ENCODE peak calls at places on chromosomes 1 and 21, in nine cellular contexts. H is AG09309, T is dorsolateral prefrontal cortex, R is fibroblast of mammary gland, P is heart right ventricle, G is AG04450, S is GM12865, L is pancreas, B is sigmoid colon. A is an unnamed sample.

GRCh38 chr1:63929106-63929478 is 155.3 kb downstream of the ROR1 start:
- DNase-seq in H (no peak), T (no peak), R (peak; percentile 73), P (no peak), G (no peak), S (no peak), L (no peak), B (no peak), A (no peak)

GRCh38 chr1:193634470-193634869 is 448.1 kb upstream of the B3GALT2 start:
- DNase-seq in H (no peak), T (no peak), R (no peak), P (no peak), G (no peak), S (no peak), L (no peak), B (no peak), A (no peak)

GRCh38 chr21:42102063-42102462 is 30.9 kb downstream of the UMODL1 start:
- DNase-seq in H (no peak), T (no peak), R (no peak), P (no peak), G (no peak), S (no peak), L (no peak), B (no peak), A (no peak)

GRCh38 chr1:217881131-217881543 is 250.0 kb downstream of the SPATA17 start:
- DNase-seq in H (no peak), T (no peak), R (peak; percentile 24), P (no peak), G (no peak), S (no peak), L (no peak), B (no peak), A (no peak)

GRCh38 chr1:47216278-47217059 is 15.6 kb downstream of the TAL1 start:
- DNase-seq in H (no peak), T (no peak), R (no peak), P (no peak), G (no peak), S (no peak), L (no peak), B (peak; percentile 39), A (no peak)

GRCh38 chr1:174942547-174943255 is 57.0 kb upstream of the CACYBP start:
- DNase-seq in H (no peak), T (no peak), R (peak; percentile 6), P (no peak), G (no peak), S (no peak), L (no peak), B (peak; percentile 70), A (no peak)

GRCh38 chr1:209023790-209024189 is 559.7 kb upstream of the CAMK1G start:
- DNase-seq in H (no peak), T (no peak), R (no peak), P (no peak), G (no peak), S (no peak), L (no peak), B (no peak), A (no peak)

GRCh38 chr21:41547111-41547510 is 39.2 kb upstream of the TMPRSS2 start:
- DNase-seq in H (no peak), T (peak; percentile 14), R (no peak), P (no peak), G (no peak), S (no peak), L (no peak), B (no peak), A (no peak)

GRCh38 chr1:84350104-84350503 is 48.2 kb upstream of the DNASE2B start:
- DNase-seq in H (no peak), T (no peak), R (no peak), P (no peak), G (no peak), S (no peak), L (no peak), B (no peak), A (no peak)

GRCh38 chr1:151282883-151283725 is 1.0 kb downstream of the ZNF687 start:
- DNase-seq in H (no peak), T (peak; percentile 12), R (no peak), P (no peak), G (no peak), S (peak; percentile 57), L (peak; percentile 85), B (peak; percentile 79), A (no peak)

GRCh38 chr1:183678819-183679218 is 25.7 kb upstream of the APOBEC4 start:
- DNase-seq in H (no peak), T (no peak), R (no peak), P (no peak), G (no peak), S (no peak), L (no peak), B (no peak), A (no peak)

GRCh38 chr1:43545686-43546387 is 15.2 kb downstream of the PTPRF start:
- DNase-seq in H (no peak), T (no peak), R (no peak), P (peak; percentile 50), G (no peak), S (peak; percentile 29), L (peak; percentile 99), B (no peak), A (peak; percentile 84)

GRCh38 chr1:48492392-48492791 is 20.4 kb upstream of the SPATA6 start:
- DNase-seq in H (no peak), T (no peak), R (no peak), P (no peak), G (no peak), S (no peak), L (no peak), B (no peak), A (no peak)

GRCh38 chr1:221840511-221841243 is 98.8 kb upstream of the DUSP10 start:
- DNase-seq in H (no peak), T (no peak), R (peak; percentile 74), P (peak; percentile 34), G (no peak), S (peak; percentile 79), L (no peak), B (no peak), A (no peak)

DNA sequence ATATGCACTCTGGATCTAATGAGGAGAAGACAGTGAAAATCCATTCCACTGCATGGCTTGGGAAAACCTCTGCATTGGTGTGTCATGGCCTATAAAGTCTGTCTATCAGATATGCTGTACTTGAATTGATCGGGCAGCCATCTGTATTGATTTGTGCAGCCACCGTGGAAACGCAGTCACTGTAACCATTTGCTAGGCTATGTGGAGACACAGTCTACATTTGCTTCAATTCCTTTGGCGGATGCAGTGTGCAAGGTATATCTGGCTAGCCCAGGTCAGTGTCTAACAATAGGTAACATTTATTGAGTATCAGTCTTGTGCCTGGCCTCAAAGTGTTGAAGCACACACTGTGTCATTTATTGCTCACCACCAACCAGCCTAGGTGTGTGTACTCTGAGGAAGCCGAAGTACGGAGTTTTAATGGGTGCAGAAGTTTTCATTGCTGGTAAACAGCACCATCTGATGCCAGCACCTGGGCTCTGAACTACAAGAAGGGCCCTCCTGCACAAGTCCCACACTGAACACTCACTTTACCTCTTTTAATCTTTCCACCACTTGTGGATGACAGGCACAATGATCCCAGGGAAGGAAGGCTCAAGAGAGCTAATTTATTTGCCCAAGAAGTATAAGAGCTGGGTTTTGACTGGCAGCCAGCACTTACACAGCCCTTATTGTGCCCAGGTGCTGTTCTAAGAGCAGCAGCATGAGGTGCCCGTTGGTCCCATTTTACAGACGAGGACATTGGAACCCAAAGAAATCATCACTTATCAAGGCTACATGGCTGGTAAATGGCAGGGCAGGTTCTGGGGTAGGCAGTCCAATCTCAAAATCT is 83.3 kb downstream of the DAB1 start:
- DNase-seq in H (no peak), T (no peak), R (no peak), P (no peak), G (no peak), S (no peak), L (no peak), B (no peak), A (no peak)
- TF ChIP-seq CTCF in H (no peak), T (no peak), R (no peak), P (no peak), G (no peak), S (no peak), L (no peak), B (no peak), A (no peak)

GRCh38 chr1:9376430-9376829 is 83.7 kb downstream of the SPSB1 start:
- DNase-seq in H (no peak), T (no peak), R (no peak), P (no peak), G (no peak), S (no peak), L (no peak), B (no peak), A (peak; percentile 83)

GRCh38 chr1:9376886-9377333 is 84.2 kb downstream of the SPSB1 start:
- DNase-seq in H (peak; percentile 3), T (no peak), R (peak; percentile 80), P (peak; percentile 41), G (no peak), S (no peak), L (no peak), B (peak; percentile 96), A (peak; percentile 66)

GRCh38 chr1:9374748-9375345 is 82.2 kb downstream of the SPSB1 start:
- DNase-seq in H (no peak), T (no peak), R (peak; percentile 20), P (no peak), G (no peak), S (no peak), L (no peak), B (no peak), A (no peak)

GRCh38 chr1:9375912-9376311 is 83.2 kb downstream of the SPSB1 start:
- DNase-seq in H (no peak), T (no peak), R (no peak), P (peak; percentile 60), G (no peak), S (no peak), L (no peak), B (no peak), A (no peak)

GRCh38 chr1:9378801-9379200 is 86.1 kb downstream of the SPSB1 start:
- DNase-seq in H (no peak), T (no peak), R (no peak), P (no peak), G (no peak), S (no peak), L (no peak), B (no peak), A (no peak)
- H3K4me3 ChIP-seq in H (no peak overlapping the region), T (no peak overlapping the region), R (no peak overlapping the region), P (no peak overlapping the region), G (no peak overlapping the region), S (no peak overlapping the region), L (no peak overlapping the region), B (no peak overlapping the region), A (no peak overlapping the region)

GRCh38 chr1:207316141-207316540 is 5.3 kb upstream of the CD55 start:
- DNase-seq in H (no peak), T (no peak), R (no peak), P (no peak), G (no peak), S (no peak), L (peak; percentile 45), B (no peak), A (no peak)
- TF ChIP-seq CTCF in H (no peak), T (no peak), R (no peak), P (no peak), G (no peak), S (no peak), L (peak; percentile 12), B (no peak), A (no peak)

DNA sequence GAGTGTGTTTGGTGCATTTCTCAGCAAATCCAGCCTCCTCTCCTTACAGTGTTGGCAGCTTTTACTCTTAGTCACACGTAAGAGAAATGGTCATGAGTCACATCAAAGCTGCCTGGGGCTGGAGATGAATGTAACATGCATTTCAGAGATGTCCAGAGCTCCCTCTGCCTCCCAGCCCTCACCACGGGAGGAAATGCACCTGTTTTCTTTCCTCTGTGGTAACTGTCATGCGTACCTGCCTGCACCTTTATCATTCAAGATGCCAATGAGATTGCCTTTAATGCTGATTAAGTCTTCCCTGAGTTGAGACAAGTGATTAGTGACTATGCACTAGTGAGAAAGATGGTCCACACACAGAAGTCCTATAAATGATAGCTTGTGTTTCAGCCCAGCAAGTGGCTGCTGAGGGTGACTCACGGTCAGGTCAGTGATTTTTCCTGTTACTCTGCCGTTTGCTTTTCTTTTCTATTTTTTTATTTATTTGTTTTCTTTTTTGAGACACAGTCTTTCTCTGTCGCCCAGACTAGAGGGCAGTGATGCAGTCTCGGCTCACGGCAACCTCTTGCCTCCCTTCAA is 277.3 kb upstream of the FMN2 start:
- DNase-seq in H (peak; percentile 69), T (no peak), R (peak; percentile 85), P (no peak), G (no peak), S (no peak), L (no peak), B (peak; percentile 74), A (no peak)
- H3K4me3 ChIP-seq in H (no peak overlapping the region), T (no peak overlapping the region), R (no peak overlapping the region), P (no peak overlapping the region), G (no peak overlapping the region), S (no peak overlapping the region), L (no peak overlapping the region), B (no peak overlapping the region), A (no peak overlapping the region)

A was measured in ascending aorta.